ENCODE peak calls at places on chromosomes 5 and 9, in six cellular contexts. O is HCT116, C is K562, Q is HepG2, V is GM12878, N is SK-N-SH. E is an unnamed sample.

GRCh38 chr5:143404416-143405062 is 1.1 kb upstream of the NR3C1 start:
- DNase-seq in C (peak), Q (peak), V (no peak), N (peak), O (no peak), E (peak)

GRCh38 chr5:132438931-132439330 is 51.6 kb downstream of the IRF1 start:
- DNase-seq in C (no peak), N (no peak), V (no peak), O (no peak), Q (no peak), E (no peak)

GRCh38 chr9:26687421-26687820 is 205.2 kb downstream of the CAAP1 start:
- DNase-seq in V (no peak), Q (no peak), N (no peak), C (no peak), O (no peak), E (no peak)

GRCh38 chr5:134020188-134020587 is 15.4 kb upstream of the VDAC1 start:
- DNase-seq in N (no peak), V (no peak), C (no peak), Q (peak), O (no peak), E (peak)

GRCh38 chr9:15142903-15143534 is 164.0 kb downstream of the TTC39B start:
- DNase-seq in Q (peak), V (no peak), N (peak), C (peak), O (peak), E (peak)

GRCh38 chr5:176466245-176466871 is 18.2 kb downstream of the FAF2 start:
- DNase-seq in V (no peak), N (no peak), C (no peak), O (no peak), Q (peak), E (no peak)

GRCh38 chr5:90878549-90879196 is 320.1 kb downstream of the ADGRV1 start:
- DNase-seq in V (no peak), Q (no peak), C (no peak), N (no peak), O (no peak), E (no peak)

GRCh38 chr5:176813587-176814312 is 3.4 kb downstream of the UNC5A start:
- DNase-seq in C (no peak), Q (no peak), O (no peak), N (no peak), V (no peak), E (no peak)

GRCh38 chr9:69325409-69326212 is 596 bp downstream of the ENTREP1 start:
- DNase-seq in V (no peak), O (no peak), N (peak), C (no peak), Q (no peak), E (no peak)

GRCh38 chr9:91420471-91421021 is 3.1 kb downstream of the NFIL3 start:
- DNase-seq in V (no peak), N (no peak), Q (peak), C (no peak), O (no peak), E (no peak)

GRCh38 chr9:126615251-126615790 is 1.6 kb downstream of the LMX1B start:
- DNase-seq in C (no peak), O (no peak), Q (peak), N (no peak), V (no peak), E (peak)

GRCh38 chr5:19496056-19496455 is 491.9 kb downstream of the CDH18 start:
- DNase-seq in C (no peak), N (no peak), V (no peak), O (no peak), Q (no peak), E (no peak)

GRCh38 chr5:161507591-161507990 is 38.9 kb downstream of the GABRB2 start:
- DNase-seq in C (no peak), N (no peak), Q (no peak), O (no peak), V (no peak), E (no peak)

GRCh38 chr9:115209601-115210306 is 91.8 kb upstream of the TNC start:
- DNase-seq in Q (no peak), N (no peak), C (no peak), O (no peak), V (peak), E (no peak)

GRCh38 chr9:34589656-34590375 is at the start of gene CNTFR:
- DNase-seq in N (peak), C (peak), V (no peak), Q (no peak), O (no peak), E (peak)

GRCh38 chr5:174319551-174319950 is 274.0 kb downstream of the NSG2 start:
- DNase-seq in V (no peak), N (no peak), C (no peak), Q (no peak), O (no peak), E (no peak)

GRCh38 chr9:129570450-129571297 is 50.2 kb downstream of the C9orf50 start:
- DNase-seq in Q (peak), N (no peak), C (peak), V (no peak), O (peak), E (peak)

GRCh38 chr5:757931-758697 is 26.4 kb downstream of the ZDHHC11B start:
- DNase-seq in V (no peak), N (peak), O (no peak), C (no peak), Q (peak), E (no peak)

GRCh38 chr9:88747768-88748167 is 212.8 kb downstream of the NXNL2 start:
- DNase-seq in C (peak), V (no peak), O (no peak), Q (no peak), N (no peak), E (no peak)

GRCh38 chr9:6552738-6553121 is 92.8 kb downstream of the GLDC start:
- DNase-seq in O (no peak), Q (no peak), N (no peak), C (no peak), V (no peak), E (no peak)

GRCh38 chr5:11941566-11941965 is 37.3 kb upstream of the CTNND2 start:
- DNase-seq in Q (no peak), O (no peak), C (no peak), N (no peak), V (no peak), E (no peak)

GRCh38 chr9:2809692-2810423 is 34.0 kb downstream of the PUM3 start:
- DNase-seq in V (no peak), Q (peak), C (no peak), O (no peak), N (no peak), E (no peak)

GRCh38 chr9:469672-470040 is 255.0 kb downstream of the DOCK8 start:
- DNase-seq in N (no peak), Q (no peak), C (peak), V (no peak), O (no peak), E (no peak)

GRCh38 chr5:144971067-144971850 is 800.6 kb downstream of the KCTD16 start:
- DNase-seq in C (no peak), Q (no peak), N (no peak), V (no peak), O (no peak), E (no peak)

GRCh38 chr5:141816598-141817399 is 61.4 kb downstream of the PCDH1 start:
- DNase-seq in Q (no peak), N (no peak), V (no peak), O (no peak), C (peak), E (no peak)

GRCh38 chr5:74626386-74627222 is 13.9 kb downstream of the ENC1 start:
- DNase-seq in N (no peak), V (no peak), C (no peak), O (no peak), Q (no peak), E (no peak)

GRCh38 chr9:27771803-27772545 is 198.7 kb upstream of the C9orf72 start:
- DNase-seq in O (no peak), N (no peak), C (no peak), Q (no peak), V (no peak), E (no peak)

GRCh38 chr5:57302164-57302563 is 128.3 kb downstream of the GPBP1 start:
- DNase-seq in Q (peak), O (peak), C (no peak), V (peak), N (no peak), E (no peak)

GRCh38 chr9:136052433-136052880 is 42.6 kb downstream of the NACC2 start:
- DNase-seq in O (no peak), C (no peak), Q (peak), V (no peak), N (no peak), E (peak)

GRCh38 chr9:32411753-32412152 is 27.3 kb downstream of the ACO1 start:
- DNase-seq in N (no peak), Q (no peak), O (no peak), V (no peak), C (no peak), E (no peak)

GRCh38 chr9:126406075-126406675 is 79.5 kb downstream of the MVB12B start:
- DNase-seq in V (no peak), Q (no peak), N (no peak), O (no peak), C (no peak), E (no peak)

GRCh38 chr5:180644129-180644824 is 5.1 kb downstream of the FLT4 start:
- DNase-seq in O (no peak), N (peak), V (no peak), Q (no peak), C (no peak), E (no peak)

GRCh38 chr5:180642181-180643140 is 6.9 kb downstream of the FLT4 start:
- DNase-seq in C (no peak), N (peak), Q (no peak), V (no peak), O (no peak), E (no peak)

GRCh38 chr5:180641566-180641900 is 7.9 kb downstream of the FLT4 start:
- DNase-seq in C (no peak), N (peak), V (no peak), O (no peak), Q (no peak), E (no peak)

GRCh38 chr5:180644825-180645608 is 4.4 kb downstream of the FLT4 start:
- DNase-seq in N (peak), Q (no peak), V (no peak), C (peak), O (no peak), E (no peak)

GRCh38 chr5:180643191-180643851 is 6.1 kb downstream of the FLT4 start:
- DNase-seq in V (no peak), C (no peak), O (no peak), Q (no peak), N (peak), E (no peak)
- TF ChIP-seq JUND in V (no peak), C (no peak), O (no peak), Q (no peak), N (no peak), E (no peak)

DNA sequence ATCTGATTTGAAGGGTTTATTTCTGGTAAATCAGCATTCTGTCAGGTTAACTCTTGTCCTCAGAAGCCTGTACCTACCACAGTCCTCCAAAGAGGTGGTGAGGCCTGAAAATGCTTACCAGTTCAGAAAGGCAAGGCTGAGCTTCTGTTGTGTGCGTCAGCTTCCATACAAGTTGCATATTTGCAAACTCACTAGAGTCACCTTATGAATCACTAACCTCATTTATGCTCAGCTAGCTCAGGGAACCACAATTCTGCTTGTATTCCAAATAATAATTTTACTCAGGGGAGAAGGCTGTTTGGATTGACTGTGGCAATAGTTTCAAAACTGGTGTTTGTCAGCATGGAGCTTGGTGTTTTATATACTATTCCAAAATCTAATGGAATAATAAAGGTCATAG is 355.1 kb upstream of the RFX3 start:
- DNase-seq in V (no peak), N (no peak), Q (no peak), O (no peak), C (no peak), E (no peak)
- TF ChIP-seq JUND in V (no peak), N (peak), Q (no peak), O (no peak), C (no peak), E (no peak)

GRCh38 chr5:122151640-122152039 is 22.3 kb downstream of the ZNF474 start:
- DNase-seq in N (no peak), O (no peak), V (no peak), Q (no peak), C (no peak), E (no peak)

GRCh38 chr5:122153774-122154173 is 24.4 kb downstream of the ZNF474 start:
- DNase-seq in V (no peak), N (no peak), C (no peak), O (no peak), Q (no peak), E (no peak)

GRCh38 chr5:122152266-122152900 is 23.0 kb downstream of the ZNF474 start:
- DNase-seq in V (no peak), C (no peak), N (no peak), Q (no peak), O (no peak), E (no peak)

GRCh38 chr5:122154491-122154890 is 25.1 kb downstream of the ZNF474 start:
- DNase-seq in V (no peak), O (no peak), C (no peak), N (no peak), Q (no peak), E (no peak)

GRCh38 chr5:122153230-122153629 is 23.9 kb downstream of the ZNF474 start:
- DNase-seq in V (no peak), N (no peak), O (no peak), Q (no peak), C (no peak), E (no peak)
- TF ChIP-seq JUND in V (no peak), N (peak), O (no peak), Q (no peak), C (no peak), E (no peak)

DNA sequence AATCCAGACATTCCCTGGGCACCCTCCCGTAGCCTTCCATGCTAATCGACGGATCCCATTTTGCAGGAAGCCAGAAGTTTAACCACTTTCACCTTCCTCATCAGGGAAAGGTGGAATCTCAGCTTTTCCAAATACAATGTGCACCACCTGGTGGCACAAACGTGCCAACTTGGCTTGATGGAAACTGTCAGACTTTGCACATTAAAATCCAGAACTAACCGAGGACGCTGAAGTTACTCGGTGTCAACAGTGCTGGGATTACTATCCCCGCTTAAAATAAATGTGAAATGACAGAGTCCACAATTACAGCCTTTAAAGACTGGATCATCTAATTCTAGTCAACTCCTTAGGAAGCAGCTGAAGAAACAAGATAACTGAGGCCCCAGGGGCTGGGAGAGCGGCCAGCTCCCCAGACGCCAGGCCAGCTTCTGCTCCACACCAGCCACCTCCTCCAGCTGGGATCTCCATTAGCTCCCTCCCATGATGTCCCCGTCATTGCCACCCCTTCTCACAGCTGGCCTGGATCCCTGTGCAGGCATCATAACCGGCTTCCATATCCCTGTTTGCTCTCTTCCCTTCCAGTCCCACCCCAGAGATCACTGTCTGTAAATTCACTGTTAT is 50.2 kb upstream of the RETREG1 start:
- DNase-seq in Q (peak), O (no peak), C (no peak), N (peak), V (no peak), E (peak)
- TF ChIP-seq JUND in Q (no peak), O (no peak), C (no peak), N (no peak), V (no peak), E (no peak)

DNA sequence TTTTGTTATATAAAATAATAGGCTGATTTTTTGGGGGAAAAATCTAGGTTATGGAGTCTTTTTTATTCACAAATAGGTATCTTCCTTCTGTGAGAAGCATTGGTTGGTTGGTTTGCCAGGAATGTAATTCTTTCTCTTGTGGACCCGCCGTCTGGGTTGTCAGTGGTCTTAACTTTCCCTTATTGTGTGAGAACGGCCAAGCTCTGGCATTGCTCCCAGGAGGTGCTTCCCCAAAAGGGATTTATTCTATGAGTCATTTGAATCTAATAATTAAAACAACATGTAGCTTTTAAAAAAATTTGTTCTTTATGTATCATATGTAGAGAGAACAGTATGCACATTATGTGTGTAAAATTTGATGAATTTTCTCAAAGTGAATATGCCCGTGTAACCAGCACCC is 114.4 kb downstream of the MAST4 start:
- DNase-seq in N (no peak), C (no peak), Q (no peak), O (no peak), V (no peak), E (no peak)
- TF ChIP-seq JUND in N (no peak), C (no peak), Q (no peak), O (no peak), V (no peak), E (no peak)

GRCh38 chr9:127786773-127787123 is 914 bp downstream of the CDK9 start:
- DNase-seq in C (no peak), N (no peak), Q (no peak), V (no peak), O (no peak), E (peak)

GRCh38 chr9:127783644-127784043 is 2.2 kb upstream of the CDK9 start:
- DNase-seq in O (no peak), V (no peak), N (no peak), Q (no peak), C (no peak), E (no peak)

GRCh38 chr9:127785023-127785932 is 556 bp upstream of the CDK9 start:
- DNase-seq in Q (peak), O (peak), N (peak), V (no peak), C (peak), E (peak)

GRCh38 chr9:127788337-127789011 is 2.6 kb downstream of the CDK9 start:
- DNase-seq in Q (no peak), O (no peak), C (no peak), V (no peak), N (no peak), E (no peak)

GRCh38 chr9:127785933-127786772 is at the start of gene CDK9:
- DNase-seq in O (peak), C (peak), V (no peak), N (peak), Q (peak), E (peak)
- TF ChIP-seq JUND in O (no peak), C (no peak), V (no peak), N (no peak), Q (no peak), E (no peak)

GRCh38 chr5:15393146-15393545 is 106.8 kb upstream of the FBXL7 start:
- DNase-seq in N (no peak), V (no peak), C (no peak), Q (no peak), O (no peak), E (no peak)
- TF ChIP-seq JUND in N (no peak), V (no peak), C (no peak), Q (no peak), O (no peak), E (no peak)